ENCODE peak calls at places on chromosomes 2 and 18, in five cellular contexts. E is RPMI7951; T is activated naive CD8-positive, alpha-beta T cell treated with anti-CD3 and anti-CD28 coated beads, Interleukin-2, amount 10 ng/mL, durations not matched to agents 7 days and 5 days; S is T-helper 22 cell; R is activated gamma-delta T cell treated with Interleukin-2 at 50 U/mL for 16 hours. F is an unnamed sample.

GRCh38 chr2:100266126-100266525 is 56.2 kb downstream of the LONRF2 start:
- DNase-seq in R (no peak), E (no peak), S (no peak), T (no peak), F (no peak)

GRCh38 chr2:51379997-51380396 is 348.1 kb upstream of the NRXN1 start:
- DNase-seq in T (no peak), R (no peak), E (no peak), S (no peak), F (no peak)

GRCh38 chr18:47247036-47247832 is 4.2 kb downstream of the SKOR2 start:
- DNase-seq in R (no peak), E (no peak), T (peak), S (no peak), F (no peak)

GRCh38 chr2:207012461-207012860 is 73.1 kb downstream of the CPO start:
- DNase-seq in T (no peak), S (no peak), R (no peak), E (peak), F (peak)

GRCh38 chr2:189662674-189663226 is 1.5 kb downstream of the ASNSD1 start:
- DNase-seq in E (no peak), R (no peak), T (no peak), S (no peak), F (no peak)

GRCh38 chr2:40256649-40257048 is 195.2 kb downstream of the SLC8A1 start:
- DNase-seq in T (no peak), S (no peak), R (no peak), E (peak), F (no peak)

GRCh38 chr2:233964581-233964980 is 47.4 kb downstream of the TRPM8 start:
- DNase-seq in E (peak), S (no peak), R (no peak), T (no peak), F (no peak)

GRCh38 chr2:68367918-68368656 is 3.0 kb downstream of the PLEK start:
- DNase-seq in T (no peak), E (no peak), R (no peak), S (no peak), F (no peak)

GRCh38 chr2:222594679-222595078 is 61.2 kb downstream of the FARSB start:
- DNase-seq in R (no peak), S (no peak), E (peak), T (no peak), F (no peak)

GRCh38 chr2:7835693-7836680 is 845.9 kb upstream of the ID2 start:
- DNase-seq in E (peak), R (no peak), T (no peak), S (no peak), F (no peak)

GRCh38 chr18:78542204-78542603 is 437.4 kb upstream of the SALL3 start:
- DNase-seq in S (no peak), E (peak), R (no peak), T (no peak), F (no peak)

GRCh38 chr2:28252308-28252707 is 140.3 kb upstream of the FOSL2 start:
- DNase-seq in E (no peak), S (no peak), R (no peak), T (no peak), F (no peak)

GRCh38 chr2:207315131-207315530 is 149.4 kb upstream of the KLF7 start:
- DNase-seq in R (no peak), T (no peak), E (peak), S (no peak), F (no peak)

GRCh38 chr2:230824406-230824978 is 40.2 kb upstream of the ITM2C start:
- DNase-seq in S (no peak), E (peak), R (peak), T (peak), F (peak)

GRCh38 chr2:234536218-234536989 is 39.5 kb upstream of the ARL4C start:
- DNase-seq in T (no peak), S (no peak), R (no peak), E (no peak), F (no peak)

GRCh38 chr2:112597537-112598322 is 13.3 kb downstream of the CHCHD5 start:
- DNase-seq in R (no peak), T (no peak), S (no peak), E (no peak), F (no peak)